ENCODE peak calls at places on chromosomes 7 and 10, in four cellular contexts. I, K, B and M are unnamed samples.
A peak's percentile ranks its signal among the peaks of the same experiment; 100 is the strongest.

GRCh38 chr7:157150825-157151412 is 12.2 kb downstream of the UBE3C start:
- DNase-seq in B (peak; percentile 45), I (peak; percentile 86), K (no peak), M (peak; percentile 64)

GRCh38 chr7:43071604-43072003 is 40.8 kb upstream of the HECW1 start:
- DNase-seq in B (peak; percentile 78), K (no peak), I (no peak), M (no peak)

GRCh38 chr10:129914153-129914855 is 49.8 kb downstream of the EBF3 start:
- DNase-seq in I (no peak), B (no peak), K (no peak), M (no peak)

GRCh38 chr10:130215076-130215917 is 79.1 kb downstream of the GLRX3 start:
- DNase-seq in B (no peak), K (no peak), I (no peak), M (no peak)

GRCh38 chr7:141207661-141208060 is 133.8 kb downstream of the TMEM178B start:
- DNase-seq in I (no peak), B (no peak), K (no peak), M (no peak)

GRCh38 chr7:106717997-106718871 is 57.3 kb upstream of the CCDC71L start:
- DNase-seq in K (peak; percentile 81), B (peak; percentile 90), I (peak; percentile 9), M (no peak)

GRCh38 chr7:158321056-158321700 is 266.4 kb downstream of the PTPRN2 start:
- DNase-seq in B (no peak), I (no peak), K (no peak), M (no peak)

GRCh38 chr10:91700788-91701444 is 68.0 kb upstream of the PPP1R3C start:
- DNase-seq in B (no peak), K (no peak), I (no peak), M (no peak)

GRCh38 chr10:27104919-27105318 is 4.6 kb upstream of the ANKRD26 start:
- DNase-seq in K (no peak), I (no peak), B (no peak), M (no peak)

GRCh38 chr7:90262438-90262837 is 17.5 kb downstream of the CFAP69 start:
- DNase-seq in I (no peak), B (peak; percentile 30), K (no peak), M (peak; percentile 23)

GRCh38 chr10:132508497-132509443 is 28.8 kb upstream of the INPP5A start:
- DNase-seq in I (no peak), K (no peak), B (no peak), M (no peak)
- TF ChIP-seq FOXM1 in I (no peak), K (no peak), B (no peak), M (no peak)

GRCh38 chr10:61705022-61705675 is 42.4 kb downstream of the CABCOCO1 start:
- DNase-seq in K (no peak), B (no peak), I (no peak), M (no peak)

GRCh38 chr10:61708841-61709240 is 46.1 kb downstream of the CABCOCO1 start:
- DNase-seq in I (no peak), B (no peak), K (no peak), M (no peak)
- TF ChIP-seq TARDBP in I (no peak), B (no peak), K (no peak), M (no peak)

GRCh38 chr7:18475488-18475887 is 20.1 kb upstream of the HDAC9 start:
- DNase-seq in K (no peak), B (no peak), I (no peak), M (no peak)
- TF ChIP-seq FOXM1 in K (no peak), B (no peak), I (no peak), M (no peak)

DNA sequence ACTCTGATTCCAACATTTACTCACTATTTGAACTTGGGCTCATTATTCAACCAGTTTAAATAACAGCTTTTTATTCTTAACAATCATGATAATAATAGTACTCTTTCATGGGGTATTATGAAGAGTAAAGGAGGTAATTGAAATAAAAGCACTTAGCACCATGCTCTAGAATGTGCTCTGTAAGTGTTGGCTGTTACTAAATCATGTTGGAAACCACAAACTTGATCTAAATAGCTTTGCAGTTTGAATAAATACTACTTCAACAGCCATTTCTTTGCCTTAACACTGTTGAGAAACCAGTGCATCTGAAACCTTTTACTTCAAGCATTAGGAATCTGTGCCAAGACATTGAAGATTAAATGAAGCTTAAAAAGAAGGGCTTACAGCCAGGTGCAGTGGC is 7.9 kb upstream of the UPF2 start:
- DNase-seq in I (no peak), K (no peak), B (no peak), M (no peak)
- TF ChIP-seq TARDBP in I (no peak), K (no peak), B (no peak), M (no peak)

GRCh38 chr7:24456526-24457214 is 116.6 kb upstream of the PALS2 start:
- DNase-seq in K (no peak), I (peak; percentile 56), B (no peak), M (no peak)
- TF ChIP-seq FOXM1 in K (no peak), I (no peak), B (no peak), M (no peak)

DNA sequence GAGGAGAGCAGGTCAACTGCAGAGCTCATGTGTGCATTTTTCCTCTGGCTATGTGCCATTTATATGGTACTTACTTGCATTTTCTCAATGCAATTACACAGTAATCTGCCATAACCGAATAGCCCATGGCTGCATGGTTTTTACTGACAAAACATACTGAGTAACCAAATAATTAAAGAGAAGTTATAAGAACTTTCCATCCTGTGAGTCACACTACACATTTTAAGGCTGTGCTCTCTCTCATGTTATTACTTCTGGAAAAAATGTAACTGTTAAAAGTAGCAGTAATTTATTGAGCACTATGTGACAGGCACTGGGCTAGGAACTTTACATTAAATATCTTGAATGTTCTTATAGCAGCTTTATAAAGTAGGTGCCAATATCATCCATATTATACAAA is 122.0 kb downstream of the ELAPOR2 start:
- DNase-seq in B (no peak), K (no peak), I (no peak), M (no peak)
- TF ChIP-seq TARDBP in B (no peak), K (no peak), I (no peak), M (no peak)

DNA sequence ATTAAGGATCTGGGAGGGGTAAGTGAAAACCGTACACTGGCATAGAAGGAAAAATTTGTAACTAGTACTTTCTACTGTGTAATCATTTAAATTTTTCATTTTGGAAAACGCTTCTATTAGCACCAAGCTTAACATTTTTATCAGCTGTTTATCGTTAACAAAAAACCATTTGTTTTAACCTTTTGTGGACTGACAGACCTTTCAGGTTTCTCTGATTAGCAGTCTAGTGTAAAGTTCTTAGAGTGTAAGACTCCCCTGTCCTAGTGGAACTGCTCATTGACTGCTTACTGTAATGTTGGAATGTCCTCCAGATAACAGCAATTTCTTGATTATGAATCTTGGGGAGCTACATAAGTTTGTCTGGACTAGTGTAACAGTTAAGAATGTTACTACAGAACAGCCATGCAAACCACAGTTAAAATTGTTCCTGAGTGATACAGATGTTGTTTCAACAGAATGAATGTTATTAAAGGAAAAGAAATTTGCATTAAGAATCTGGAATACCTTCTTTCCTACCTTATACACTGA is 2.0 kb downstream of the DBF4 start:
- DNase-seq in B (peak; percentile 36), K (no peak), I (no peak), M (no peak)
- TF ChIP-seq FOXM1 in B (no peak), K (no peak), I (no peak), M (no peak)

GRCh38 chr10:123703195-123703790 is 37.1 kb downstream of the GPR26 start:
- DNase-seq in B (no peak), I (no peak), K (no peak), M (no peak)
- TF ChIP-seq TARDBP in B (no peak), I (no peak), K (no peak), M (no peak)

GRCh38 chr10:125201108-125201524 is 40.8 kb upstream of the CTBP2 start:
- DNase-seq in I (no peak), K (peak; percentile 17), B (no peak), M (no peak)
- TF ChIP-seq FOXM1 in I (no peak), K (no peak), B (no peak), M (no peak)

GRCh38 chr10:126207313-126207771 is 180.9 kb downstream of the ADAM12 start:
- DNase-seq in B (no peak), K (no peak), I (no peak), M (no peak)

GRCh38 chr10:126212653-126213052 is 175.6 kb downstream of the ADAM12 start:
- DNase-seq in I (no peak), B (no peak), K (no peak), M (no peak)

GRCh38 chr10:126210051-126210651 is 178.1 kb downstream of the ADAM12 start:
- DNase-seq in I (no peak), B (no peak), K (no peak), M (no peak)

GRCh38 chr10:126205482-126206210 is 182.6 kb downstream of the ADAM12 start:
- DNase-seq in B (no peak), I (no peak), K (no peak), M (no peak)

GRCh38 chr10:126208736-126209317 is 179.4 kb downstream of the ADAM12 start:
- DNase-seq in I (no peak), K (no peak), B (no peak), M (no peak)
- TF ChIP-seq TARDBP in I (no peak), K (no peak), B (no peak), M (no peak)